ENCODE peak calls at places on chromosomes 12 and 14, in seven cellular contexts. One of them, this sample, is unnamed.

GRCh38 chr14:24630087-24630871 is 3.7 kb downstream of the GZMB start:
- DNase-seq in left ventricle myocardium inferior: no peak
- DNase-seq in anterior cingulate cortex: no peak
- DNase-seq in dermis blood vessel endothelial cell: no peak
- DNase-seq in AG09319: no peak
- DNase-seq in CD4-positive, CD25-positive, alpha-beta regulatory T cell: no peak
- DNase-seq in SK-N-MC: no peak
- DNase-seq in this sample: no peak

GRCh38 chr12:122958198-122958888 is 7.9 kb downstream of the ABCB9 start:
- DNase-seq in AG09319: no peak
- DNase-seq in dermis blood vessel endothelial cell: peak
- DNase-seq in left ventricle myocardium inferior: no peak
- DNase-seq in SK-N-MC: no peak
- DNase-seq in CD4-positive, CD25-positive, alpha-beta regulatory T cell: no peak
- DNase-seq in anterior cingulate cortex: no peak
- DNase-seq in this sample: no peak

GRCh38 chr12:47967461-47968430 is 4.3 kb downstream of the TMEM106C start:
- DNase-seq in anterior cingulate cortex: no peak
- DNase-seq in AG09319: peak
- DNase-seq in SK-N-MC: no peak
- DNase-seq in left ventricle myocardium inferior: no peak
- DNase-seq in dermis blood vessel endothelial cell: no peak
- DNase-seq in CD4-positive, CD25-positive, alpha-beta regulatory T cell: no peak
- DNase-seq in this sample: no peak

GRCh38 chr12:131066207-131066885 is 112.6 kb downstream of the ADGRD1 start:
- DNase-seq in SK-N-MC: no peak
- DNase-seq in CD4-positive, CD25-positive, alpha-beta regulatory T cell: no peak
- DNase-seq in dermis blood vessel endothelial cell: no peak
- DNase-seq in anterior cingulate cortex: no peak
- DNase-seq in AG09319: no peak
- DNase-seq in left ventricle myocardium inferior: peak
- DNase-seq in this sample: no peak

GRCh38 chr14:31300296-31300695 is 92.7 kb upstream of the HECTD1 start:
- DNase-seq in CD4-positive, CD25-positive, alpha-beta regulatory T cell: no peak
- DNase-seq in SK-N-MC: no peak
- DNase-seq in left ventricle myocardium inferior: no peak
- DNase-seq in anterior cingulate cortex: no peak
- DNase-seq in dermis blood vessel endothelial cell: no peak
- DNase-seq in AG09319: no peak
- DNase-seq in this sample: no peak

GRCh38 chr12:79451988-79452387 is 238.8 kb downstream of the PAWR start:
- DNase-seq in SK-N-MC: no peak
- DNase-seq in CD4-positive, CD25-positive, alpha-beta regulatory T cell: no peak
- DNase-seq in AG09319: peak
- DNase-seq in anterior cingulate cortex: no peak
- DNase-seq in dermis blood vessel endothelial cell: peak
- DNase-seq in left ventricle myocardium inferior: peak
- DNase-seq in this sample: no peak

GRCh38 chr14:99754141-99755067 is 38.8 kb upstream of the EML1 start:
- DNase-seq in SK-N-MC: no peak
- DNase-seq in left ventricle myocardium inferior: peak
- DNase-seq in anterior cingulate cortex: no peak
- DNase-seq in CD4-positive, CD25-positive, alpha-beta regulatory T cell: no peak
- DNase-seq in AG09319: no peak
- DNase-seq in dermis blood vessel endothelial cell: peak
- DNase-seq in this sample: no peak

GRCh38 chr12:67048371-67048770 is 220.8 kb upstream of the CAND1 start:
- DNase-seq in CD4-positive, CD25-positive, alpha-beta regulatory T cell: no peak
- DNase-seq in left ventricle myocardium inferior: no peak
- DNase-seq in SK-N-MC: no peak
- DNase-seq in AG09319: no peak
- DNase-seq in dermis blood vessel endothelial cell: no peak
- DNase-seq in anterior cingulate cortex: no peak
- DNase-seq in this sample: no peak

GRCh38 chr14:89720741-89721315 is 233.7 kb downstream of the EFCAB11 start:
- DNase-seq in SK-N-MC: no peak
- DNase-seq in CD4-positive, CD25-positive, alpha-beta regulatory T cell: peak
- DNase-seq in AG09319: no peak
- DNase-seq in anterior cingulate cortex: peak
- DNase-seq in left ventricle myocardium inferior: peak
- DNase-seq in dermis blood vessel endothelial cell: peak
- DNase-seq in this sample: peak

GRCh38 chr12:15774819-15775218 is 14.4 kb downstream of the EPS8 start:
- DNase-seq in dermis blood vessel endothelial cell: no peak
- DNase-seq in left ventricle myocardium inferior: no peak
- DNase-seq in anterior cingulate cortex: no peak
- DNase-seq in CD4-positive, CD25-positive, alpha-beta regulatory T cell: no peak
- DNase-seq in AG09319: peak
- DNase-seq in SK-N-MC: no peak
- DNase-seq in this sample: no peak